ENCODE peak calls at places on chromosomes 2 and 18, in eight cellular contexts. T is midbrain; C is NAMALWA; B is occipital lobe; U is activated CD4-positive, alpha-beta T cell treated with anti-CD3 and anti-CD28 coated beads for 48 hours; V is stimulated activated CD4-positive, alpha-beta T cell treated with anti-CD3 and anti-CD28 coated beads, Interleukin-12 subunit alpha, Interleukin-12 subunit beta, amount 100 ng/mL, for 48 hours; G is cardiac septum; I is IMR-90. D is an unnamed sample.

GRCh38 chr2:233892793-233893192 is 24.4 kb upstream of the TRPM8 start:
- DNase-seq in T (no peak), C (no peak), B (no peak), U (no peak), V (no peak), G (no peak), I (no peak), D (no peak)

GRCh38 chr2:144975881-144976280 is 456.0 kb upstream of the ZEB2 start:
- DNase-seq in T (peak; percentile 77), C (no peak), B (no peak), U (no peak), V (no peak), G (no peak), I (no peak), D (no peak)

GRCh38 chr18:31093294-31093693 is 8.9 kb downstream of the DSC2 start:
- DNase-seq in T (no peak), C (no peak), B (no peak), U (no peak), V (no peak), G (no peak), I (no peak), D (no peak)

GRCh38 chr2:127622561-127623387 is 23.2 kb upstream of the GPR17 start:
- DNase-seq in T (no peak), C (no peak), B (no peak), U (no peak), V (no peak), G (peak; percentile 74), I (no peak), D (no peak)

GRCh38 chr2:38578832-38579231 is 23.9 kb downstream of the HNRNPLL start:
- DNase-seq in T (no peak), C (no peak), B (no peak), U (no peak), V (no peak), G (no peak), I (no peak), D (no peak)

GRCh38 chr2:200383380-200384110 is 77.1 kb downstream of the SPATS2L start:
- DNase-seq in T (peak; percentile 54), C (peak; percentile 50), B (no peak), U (no peak), V (no peak), G (no peak), I (peak; percentile 80), D (peak; percentile 62)

GRCh38 chr2:232539298-232540231 is at the start of gene CHRNG:
- DNase-seq in T (no peak), C (no peak), B (no peak), U (no peak), V (no peak), G (peak; percentile 68), I (no peak), D (no peak)

GRCh38 chr2:85342156-85342555 is 12.2 kb downstream of the RETSAT start:
- DNase-seq in T (no peak), C (no peak), B (no peak), U (no peak), V (no peak), G (no peak), I (no peak), D (no peak)

GRCh38 chr2:11802782-11803191 is 56.4 kb downstream of the LPIN1 start:
- DNase-seq in T (no peak), C (no peak), B (peak; percentile 32), U (no peak), V (no peak), G (no peak), I (peak; percentile 63), D (peak; percentile 77)

GRCh38 chr2:240460781-240461431 is 25.4 kb downstream of the GPC1 start:
- DNase-seq in T (no peak), C (no peak), B (no peak), U (no peak), V (no peak), G (peak; percentile 66), I (no peak), D (no peak)

GRCh38 chr2:239296020-239296932 is 104.5 kb downstream of the HDAC4 start:
- DNase-seq in T (peak; percentile 43), C (no peak), B (no peak), U (no peak), V (no peak), G (peak; percentile 58), I (no peak), D (no peak)

GRCh38 chr2:158060862-158061435 is 40.7 kb upstream of the UPP2 start:
- DNase-seq in T (no peak), C (no peak), B (no peak), U (no peak), V (no peak), G (no peak), I (peak; percentile 13), D (peak; percentile 8)

GRCh38 chr2:165698621-165698946 is 95.5 kb downstream of the GALNT3 start:
- DNase-seq in T (peak; percentile 67), C (peak; percentile 73), B (peak; percentile 12), U (peak; percentile 13), V (no peak), G (no peak), I (peak; percentile 43), D (peak; percentile 40)

GRCh38 chr2:238344035-238344434 is 23.7 kb downstream of the TRAF3IP1 start:
- DNase-seq in T (no peak), C (no peak), B (no peak), U (no peak), V (no peak), G (no peak), I (no peak), D (no peak)

GRCh38 chr2:183179156-183179555 is 54.9 kb downstream of the NUP35 start:
- DNase-seq in T (no peak), C (no peak), B (no peak), U (no peak), V (no peak), G (no peak), I (peak; percentile 45), D (peak; percentile 2)

GRCh38 chr2:99565227-99565626 is 75.4 kb upstream of the REV1 start:
- DNase-seq in T (no peak), C (no peak), B (no peak), U (no peak), V (no peak), G (no peak), I (no peak), D (no peak)

GRCh38 chr18:48023334-48024008 is 93.0 kb upstream of the SMAD2 start:
- DNase-seq in T (peak; percentile 20), C (peak; percentile 68), B (no peak), U (peak; percentile 44), V (no peak), G (peak; percentile 75), I (peak; percentile 10), D (peak; percentile 43)

GRCh38 chr18:13242797-13243196 is 24.2 kb downstream of the LDLRAD4 start:
- DNase-seq in T (no peak), C (no peak), B (no peak), U (no peak), V (no peak), G (peak; percentile 31), I (no peak), D (no peak)

GRCh38 chr2:171530378-171530777 is 8.1 kb downstream of the CYBRD1 start:
- DNase-seq in T (no peak), C (no peak), B (no peak), U (no peak), V (no peak), G (no peak), I (no peak), D (no peak)

GRCh38 chr18:47100214-47100831 is 50.0 kb downstream of the HDHD2 start:
- DNase-seq in T (peak; percentile 62), C (peak; percentile 65), B (peak; percentile 13), U (peak; percentile 76), V (peak; percentile 41), G (no peak), I (peak; percentile 60), D (peak; percentile 51)

GRCh38 chr18:55430026-55430425 is 158.0 kb downstream of the TCF4 start:
- DNase-seq in T (no peak), C (no peak), B (no peak), U (no peak), V (no peak), G (no peak), I (no peak), D (no peak)

GRCh38 chr2:8003462-8004075 is 678.3 kb upstream of the ID2 start:
- DNase-seq in T (no peak), C (no peak), B (no peak), U (no peak), V (no peak), G (peak; percentile 86), I (peak; percentile 70), D (peak; percentile 90)